ENCODE peak calls at places on chromosome 12, in eight cellular contexts. F is cardiac muscle cell, N is AG09319, H is H9, C is epithelial cell of esophagus, P is fibroblast of lung, Q is HL-60, L is GM20000. J is an unnamed sample.

GRCh38 chr12:54258286-54258685 is 21.6 kb downstream of the CBX5 start:
- DNase-seq in F (no peak), N (no peak), H (no peak), C (no peak), P (no peak), Q (no peak), L (no peak), J (no peak)

GRCh38 chr12:98973395-98973794 is 328.3 kb downstream of the APAF1 start:
- DNase-seq in F (no peak), N (no peak), H (no peak), C (peak), P (peak), Q (no peak), L (no peak), J (no peak)

GRCh38 chr12:89662623-89663022 is 46.0 kb downstream of the ATP2B1 start:
- DNase-seq in F (peak), N (no peak), H (no peak), C (no peak), P (peak), Q (no peak), L (no peak), J (no peak)

GRCh38 chr12:57630891-57631433 is 2.0 kb downstream of the B4GALNT1 start:
- DNase-seq in F (no peak), N (no peak), H (peak), C (no peak), P (no peak), Q (no peak), L (no peak), J (peak)

GRCh38 chr12:131267576-131267975 is 313.9 kb downstream of the ADGRD1 start:
- DNase-seq in F (no peak), N (no peak), H (no peak), C (no peak), P (no peak), Q (no peak), L (no peak), J (no peak)

GRCh38 chr12:7155471-7156034 is 25.4 kb downstream of the CLSTN3 start:
- DNase-seq in F (peak), N (no peak), H (no peak), C (peak), P (no peak), Q (no peak), L (no peak), J (no peak)

GRCh38 chr12:49055978-49056754 is 4.4 kb downstream of the KMT2D start:
- DNase-seq in F (peak), N (peak), H (peak), C (peak), P (peak), Q (peak), L (peak), J (no peak)

GRCh38 chr12:124792961-124793441 is 70.7 kb downstream of the SCARB1 start:
- DNase-seq in F (no peak), N (no peak), H (no peak), C (no peak), P (no peak), Q (no peak), L (no peak), J (no peak)

GRCh38 chr12:20220339-20220738 is 148.0 kb upstream of the PDE3A start:
- DNase-seq in F (no peak), N (peak), H (peak), C (peak), P (peak), Q (no peak), L (peak), J (no peak)

GRCh38 chr12:34219046-34219770 is 196.9 kb downstream of the ALG10 start:
- DNase-seq in F (no peak), N (no peak), H (no peak), C (no peak), P (peak), Q (no peak), L (no peak), J (no peak)

GRCh38 chr12:2284857-2285256 is 232.1 kb downstream of the CACNA1C start:
- DNase-seq in F (peak), N (no peak), H (peak), C (peak), P (peak), Q (peak), L (peak), J (peak)

GRCh38 chr12:62191747-62192485 is 68.3 kb upstream of the USP15 start:
- DNase-seq in F (peak), N (no peak), H (peak), C (peak), P (peak), Q (no peak), L (peak), J (no peak)

GRCh38 chr12:2064078-2064507 is 11.3 kb downstream of the CACNA1C start:
- DNase-seq in F (no peak), N (no peak), H (no peak), C (no peak), P (no peak), Q (peak), L (peak), J (no peak)

GRCh38 chr12:104370989-104371870 is 67.7 kb downstream of the EID3 start:
- DNase-seq in F (no peak), N (no peak), H (peak), C (peak), P (no peak), Q (no peak), L (no peak), J (peak)

GRCh38 chr12:104288635-104289258 is 14.8 kb upstream of the EID3 start:
- DNase-seq in F (peak), N (peak), H (peak), C (peak), P (peak), Q (peak), L (peak), J (peak)

GRCh38 chr12:79778802-79779201 is 88.0 kb upstream of the PAWR start:
- DNase-seq in F (no peak), N (no peak), H (no peak), C (no peak), P (no peak), Q (no peak), L (no peak), J (no peak)

GRCh38 chr12:109934026-109934425 is 34.0 kb downstream of the TCHP start:
- DNase-seq in F (no peak), N (no peak), H (no peak), C (no peak), P (peak), Q (no peak), L (no peak), J (no peak)

GRCh38 chr12:131799828-131800593 is 28.2 kb upstream of the MMP17 start:
- DNase-seq in F (no peak), N (no peak), H (no peak), C (no peak), P (no peak), Q (no peak), L (no peak), J (no peak)

GRCh38 chr12:93571360-93571853 is 1.1 kb upstream of the SOCS2 start:
- DNase-seq in F (peak), N (peak), H (peak), C (peak), P (peak), Q (no peak), L (peak), J (peak)

GRCh38 chr12:116066381-116067230 is 210.9 kb downstream of the MED13L start:
- DNase-seq in F (peak), N (no peak), H (no peak), C (peak), P (peak), Q (peak), L (peak), J (no peak)

GRCh38 chr12:14884458-14884878 is 1.2 kb downstream of the MGP start:
- DNase-seq in F (peak), N (peak), H (no peak), C (peak), P (peak), Q (peak), L (peak), J (no peak)

GRCh38 chr12:96210376-96211055 is 16.3 kb downstream of the ELK3 start:
- DNase-seq in F (no peak), N (no peak), H (no peak), C (no peak), P (no peak), Q (no peak), L (peak), J (no peak)

GRCh38 chr12:23950011-23950774 is 723 bp upstream of the SOX5 start:
- DNase-seq in F (peak), N (no peak), H (peak), C (no peak), P (no peak), Q (no peak), L (no peak), J (no peak)

GRCh38 chr12:118357327-118358007 is 15.2 kb downstream of the TAOK3 start:
- DNase-seq in F (no peak), N (no peak), H (no peak), C (peak), P (peak), Q (peak), L (peak), J (no peak)

GRCh38 chr12:109222496-109222895 is 86.6 kb downstream of the FOXN4 start:
- DNase-seq in F (no peak), N (no peak), H (no peak), C (no peak), P (no peak), Q (no peak), L (no peak), J (no peak)

GRCh38 chr12:49783917-49784676 is 42.7 kb downstream of the TMBIM6 start:
- DNase-seq in F (no peak), N (peak), H (no peak), C (no peak), P (peak), Q (peak), L (no peak), J (no peak)

GRCh38 chr12:92827836-92828431 is 101.2 kb downstream of the EEA1 start:
- DNase-seq in F (peak), N (peak), H (no peak), C (peak), P (peak), Q (peak), L (peak), J (no peak)

GRCh38 chr12:53759261-53759660 is 7.5 kb upstream of the CISTR start:
- DNase-seq in F (no peak), N (no peak), H (no peak), C (no peak), P (no peak), Q (no peak), L (no peak), J (no peak)

GRCh38 chr12:29149691-29150382 is 759 bp downstream of the FAR2 start:
- DNase-seq in F (no peak), N (no peak), H (peak), C (no peak), P (no peak), Q (peak), L (peak), J (no peak)

GRCh38 chr12:16352481-16352880 is 5.0 kb downstream of the MGST1 start:
- DNase-seq in F (peak), N (no peak), H (no peak), C (peak), P (peak), Q (no peak), L (no peak), J (no peak)

GRCh38 chr12:115444336-115444735 is 760.4 kb upstream of the TBX3 start:
- DNase-seq in F (no peak), N (no peak), H (no peak), C (no peak), P (no peak), Q (no peak), L (no peak), J (no peak)

GRCh38 chr12:92403210-92404175 is 257.8 kb upstream of the BTG1 start:
- DNase-seq in F (no peak), N (no peak), H (no peak), C (no peak), P (no peak), Q (no peak), L (peak), J (no peak)

GRCh38 chr12:4562034-4562657 is at the start of gene DYRK4:
- DNase-seq in F (peak), N (peak), H (peak), C (peak), P (peak), Q (no peak), L (peak), J (peak)

GRCh38 chr12:96803969-96804368 is 103.1 kb upstream of the NEDD1 start:
- DNase-seq in F (no peak), N (no peak), H (no peak), C (no peak), P (no peak), Q (no peak), L (no peak), J (no peak)

GRCh38 chr12:100164153-100164704 is 21.6 kb upstream of the BLTP3B start:
- DNase-seq in F (no peak), N (no peak), H (no peak), C (no peak), P (no peak), Q (peak), L (no peak), J (no peak)

GRCh38 chr12:77442633-77443032 is 377.3 kb upstream of the E2F7 start:
- DNase-seq in F (no peak), N (no peak), H (no peak), C (no peak), P (peak), Q (no peak), L (no peak), J (no peak)

GRCh38 chr12:111607239-111607638 is 8.1 kb upstream of the ATXN2 start:
- DNase-seq in F (no peak), N (no peak), H (no peak), C (no peak), P (no peak), Q (no peak), L (no peak), J (no peak)
- TF ChIP-seq CTCF in F (no peak), N (no peak), H (peak), C (no peak), P (no peak), Q (no peak), L (no peak), J (no peak)

GRCh38 chr12:119876761-119877638 is at the start of gene CIT:
- DNase-seq in F (peak), N (peak), H (peak), C (peak), P (peak), Q (peak), L (peak), J (peak)

GRCh38 chr12:119883234-119883633 is 6.1 kb upstream of the CIT start:
- DNase-seq in F (no peak), N (no peak), H (no peak), C (no peak), P (no peak), Q (no peak), L (no peak), J (no peak)

GRCh38 chr12:119877639-119877948 is 474 bp upstream of the CIT start:
- DNase-seq in F (no peak), N (no peak), H (no peak), C (no peak), P (no peak), Q (no peak), L (no peak), J (no peak)
- TF ChIP-seq CTCF in F (no peak), N (no peak), H (no peak), C (no peak), P (no peak), Q (no peak), L (no peak), J (no peak)

GRCh38 chr12:106599302-106599701 is 16.5 kb downstream of the RFX4 start:
- DNase-seq in F (no peak), N (no peak), H (no peak), C (no peak), P (no peak), Q (no peak), L (no peak), J (no peak)

GRCh38 chr12:106598003-106598402 is 15.2 kb downstream of the RFX4 start:
- DNase-seq in F (no peak), N (no peak), H (no peak), C (peak), P (no peak), Q (no peak), L (no peak), J (no peak)

GRCh38 chr12:106595268-106595667 is 12.5 kb downstream of the RFX4 start:
- DNase-seq in F (no peak), N (no peak), H (no peak), C (no peak), P (no peak), Q (no peak), L (no peak), J (no peak)

GRCh38 chr12:106590601-106591000 is 7.8 kb downstream of the RFX4 start:
- DNase-seq in F (no peak), N (no peak), H (no peak), C (no peak), P (no peak), Q (no peak), L (no peak), J (no peak)

GRCh38 chr12:106594447-106594846 is 11.6 kb downstream of the RFX4 start:
- DNase-seq in F (no peak), N (no peak), H (no peak), C (no peak), P (no peak), Q (no peak), L (no peak), J (no peak)
- TF ChIP-seq CTCF in F (no peak), N (no peak), H (no peak), C (no peak), P (no peak), Q (no peak), L (no peak), J (no peak)

GRCh38 chr12:46374711-46375110 is 2.1 kb upstream of the SLC38A2 start:
- DNase-seq in F (no peak), N (no peak), H (no peak), C (no peak), P (no peak), Q (no peak), L (no peak), J (no peak)

GRCh38 chr12:46372852-46373302 is 304 bp upstream of the SLC38A2 start:
- DNase-seq in F (no peak), N (no peak), H (no peak), C (no peak), P (no peak), Q (no peak), L (peak), J (no peak)

GRCh38 chr12:46372131-46372851 is at the start of gene SLC38A2:
- DNase-seq in F (peak), N (peak), H (peak), C (peak), P (peak), Q (peak), L (peak), J (peak)

GRCh38 chr12:46374286-46374685 is 1.7 kb upstream of the SLC38A2 start:
- DNase-seq in F (no peak), N (no peak), H (no peak), C (no peak), P (no peak), Q (no peak), L (no peak), J (no peak)

DNA sequence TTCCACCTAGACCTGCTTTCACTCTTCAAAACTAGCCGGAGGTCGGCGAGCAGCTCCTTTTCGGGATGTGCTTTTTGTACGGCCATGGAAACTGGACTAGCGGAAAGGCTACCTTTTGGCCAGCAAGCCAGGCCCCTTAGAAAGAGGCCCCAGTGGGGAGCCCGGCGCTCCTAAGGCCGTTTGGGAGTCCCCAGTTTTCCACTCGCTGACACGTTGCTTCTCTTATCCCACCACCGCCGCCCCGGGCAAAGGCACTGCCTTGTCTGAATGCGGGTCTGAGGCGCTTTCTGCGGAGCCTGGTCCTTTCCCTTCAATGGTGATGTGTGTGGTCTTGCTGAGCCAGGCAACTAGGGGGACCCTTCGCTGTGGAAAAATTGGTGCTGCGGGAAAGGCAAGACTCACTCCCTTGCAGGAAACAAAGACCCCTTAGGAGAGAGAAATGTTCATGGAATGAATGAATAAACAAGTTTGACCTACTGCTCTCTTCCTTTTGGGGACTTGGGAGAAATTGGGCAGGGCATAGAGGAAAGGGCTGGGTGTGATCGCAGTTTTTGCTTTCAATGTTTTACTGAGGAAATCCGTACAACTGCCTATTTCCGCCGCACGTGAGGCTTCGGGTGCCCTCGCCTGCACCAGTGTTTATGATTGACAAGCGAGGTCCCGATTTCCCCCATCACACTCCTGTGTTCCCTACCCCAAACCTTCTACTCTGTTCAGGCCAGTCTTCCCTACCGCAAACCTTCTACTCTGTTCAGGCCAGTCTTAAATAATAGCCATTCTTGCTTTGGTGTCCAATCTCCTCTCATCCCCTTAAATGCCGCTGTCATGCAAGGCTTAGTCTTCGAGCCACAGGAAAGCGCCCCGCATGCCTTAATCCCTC is 970 bp upstream of the SLC38A2 start:
- DNase-seq in F (peak), N (no peak), H (peak), C (peak), P (peak), Q (peak), L (peak), J (peak)
- TF ChIP-seq CTCF in F (peak), N (peak), H (peak), C (no peak), P (peak), Q (no peak), L (no peak), J (peak)

DNA sequence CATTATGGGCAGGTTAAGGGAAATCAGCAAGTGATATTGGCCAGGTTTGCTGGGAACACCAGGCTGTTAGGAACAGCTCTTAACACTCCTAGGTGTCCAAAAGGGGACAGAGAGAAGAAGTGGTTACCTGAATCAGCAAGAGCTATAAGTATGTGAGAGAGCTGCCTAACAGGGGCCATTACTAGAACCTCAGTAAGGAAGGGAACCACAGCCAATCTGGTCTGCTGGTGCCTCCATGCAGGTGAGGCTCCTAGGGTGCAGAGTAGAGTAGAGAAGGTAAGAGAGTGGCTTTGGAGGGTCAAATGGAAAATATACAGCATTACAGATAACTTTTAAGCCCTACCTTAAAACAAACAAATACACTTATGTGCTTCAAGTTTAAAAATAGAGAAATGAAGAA is 36.6 kb upstream of the CCT2 start:
- DNase-seq in F (no peak), N (no peak), H (no peak), C (no peak), P (no peak), Q (no peak), L (no peak), J (no peak)
- TF ChIP-seq CTCF in F (no peak), N (no peak), H (no peak), C (no peak), P (no peak), Q (no peak), L (no peak), J (no peak)

J was measured in osteocyte.